ENCODE peak calls at places on chromosomes 12 and 14, in four cellular contexts. Y, D, H and Q are unnamed samples.

GRCh38 chr12:95582230-95583058 is 31.2 kb upstream of the USP44 start:
- DNase-seq in Y (peak; percentile 37), D (peak; percentile 75), H (no peak), Q (peak; percentile 43)

GRCh38 chr14:102605026-102605425 is 12.6 kb downstream of the RCOR1 start:
- DNase-seq in Y (no peak), D (no peak), H (no peak), Q (no peak)

GRCh38 chr12:8553088-8553627 is 12.5 kb upstream of the CLEC4E start:
- DNase-seq in Y (no peak), D (no peak), H (no peak), Q (no peak)

GRCh38 chr14:54816450-54816849 is 86.2 kb downstream of the GCH1 start:
- DNase-seq in Y (no peak), D (no peak), H (no peak), Q (peak; percentile 54)

GRCh38 chr14:86510503-86510902 is 980.6 kb downstream of the FLRT2 start:
- DNase-seq in Y (no peak), D (no peak), H (no peak), Q (no peak)

GRCh38 chr12:104670439-104671406 is 214.0 kb downstream of the CHST11 start:
- DNase-seq in Y (no peak), D (peak; percentile 52), H (peak; percentile 33), Q (no peak)

GRCh38 chr12:64088431-64089349 is 133.4 kb downstream of the KICS2 start:
- DNase-seq in Y (peak; percentile 39), D (peak; percentile 94), H (no peak), Q (peak; percentile 37)

GRCh38 chr12:107590369-107591094 is 95.1 kb upstream of the PWP1 start:
- DNase-seq in Y (no peak), D (no peak), H (no peak), Q (no peak)

GRCh38 chr12:53543539-53543938 is 36.3 kb upstream of the NPFF start:
- DNase-seq in Y (peak; percentile 68), D (peak; percentile 81), H (peak; percentile 53), Q (peak; percentile 70)

GRCh38 chr12:53251477-53252348 is 16.4 kb upstream of the ESPL1 start:
- DNase-seq in Y (peak; percentile 81), D (peak; percentile 83), H (peak; percentile 24), Q (peak; percentile 97)

GRCh38 chr12:89101440-89101839 is 250.9 kb downstream of the DUSP6 start:
- DNase-seq in Y (no peak), D (no peak), H (no peak), Q (peak; percentile 39)

GRCh38 chr12:123889000-123889399 is 83.6 kb downstream of the CCDC92 start:
- DNase-seq in Y (no peak), D (no peak), H (no peak), Q (no peak)

GRCh38 chr14:73713206-73713803 is 879 bp downstream of the PNMA1 start:
- DNase-seq in Y (no peak), D (no peak), H (no peak), Q (no peak)

GRCh38 chr12:118065380-118065779 is 4.4 kb upstream of the WSB2 start:
- DNase-seq in Y (no peak), D (no peak), H (no peak), Q (no peak)

GRCh38 chr14:27228053-27228452 is 630.2 kb upstream of the NOVA1 start:
- DNase-seq in Y (no peak), D (no peak), H (no peak), Q (no peak)

GRCh38 chr12:49809369-49810158 is 18.6 kb downstream of the NCKAP5L start:
- DNase-seq in Y (no peak), D (no peak), H (no peak), Q (no peak)

GRCh38 chr14:85313801-85314207 is 216.1 kb upstream of the FLRT2 start:
- DNase-seq in Y (no peak), D (no peak), H (no peak), Q (no peak)

GRCh38 chr14:30195946-30196345 is 268.3 kb upstream of the PRKD1 start:
- DNase-seq in Y (no peak), D (no peak), H (no peak), Q (no peak)

GRCh38 chr12:32589165-32589891 is 89.8 kb upstream of the DNM1L start:
- DNase-seq in Y (no peak), D (no peak), H (no peak), Q (no peak)

GRCh38 chr12:98440165-98440581 is 75.2 kb upstream of the TMPO start:
- DNase-seq in Y (no peak), D (peak; percentile 64), H (no peak), Q (no peak)

GRCh38 chr12:100221523-100221922 is 20.9 kb downstream of the ACTR6 start:
- DNase-seq in Y (no peak), D (no peak), H (no peak), Q (no peak)

GRCh38 chr12:98355322-98355721 is 160.1 kb upstream of the TMPO start:
- DNase-seq in Y (no peak), D (peak; percentile 23), H (no peak), Q (no peak)

GRCh38 chr12:46831335-46832083 is 5.7 kb upstream of the SLC38A4 start:
- DNase-seq in Y (no peak), D (no peak), H (no peak), Q (peak; percentile 16)

GRCh38 chr14:34711169-34711568 is 3.2 kb downstream of the CFL2 start:
- DNase-seq in Y (no peak), D (peak; percentile 48), H (peak; percentile 50), Q (peak; percentile 59)

GRCh38 chr14:56953884-56954283 is 143.6 kb upstream of the OTX2 start:
- DNase-seq in Y (no peak), D (no peak), H (no peak), Q (no peak)

GRCh38 chr14:56944397-56944796 is 134.1 kb upstream of the OTX2 start:
- DNase-seq in Y (no peak), D (no peak), H (no peak), Q (no peak)

GRCh38 chr14:56952766-56953473 is 142.6 kb upstream of the OTX2 start:
- DNase-seq in Y (no peak), D (no peak), H (no peak), Q (no peak)

GRCh38 chr14:56945291-56945690 is 135.0 kb upstream of the OTX2 start:
- DNase-seq in Y (no peak), D (no peak), H (no peak), Q (no peak)

GRCh38 chr14:56949828-56950227 is 139.5 kb upstream of the OTX2 start:
- DNase-seq in Y (no peak), D (peak; percentile 5), H (no peak), Q (no peak)
- TF ChIP-seq PBX3 in Y (no peak), D (no peak), H (no peak), Q (no peak)

GRCh38 chr14:105136401-105137322 is 31.9 kb downstream of the JAG2 start:
- DNase-seq in Y (no peak), D (no peak), H (no peak), Q (no peak)
- TF ChIP-seq PBX3 in Y (no peak), D (no peak), H (no peak), Q (no peak)

GRCh38 chr12:65415826-65416225 is 137.3 kb downstream of the MSRB3 start:
- DNase-seq in Y (peak; percentile 27), D (peak; percentile 65), H (no peak), Q (no peak)
- TF ChIP-seq PBX3 in Y (no peak), D (no peak), H (no peak), Q (no peak)

GRCh38 chr12:67797316-67797741 is 148.8 kb downstream of the DYRK2 start:
- DNase-seq in Y (no peak), D (no peak), H (no peak), Q (no peak)
- TF ChIP-seq PBX3 in Y (no peak), D (no peak), H (no peak), Q (no peak)